ENCODE peak calls at places on chromosomes 6 and 20, in ten cellular contexts. One of them, this sample, is unnamed.

GRCh38 chr20:22449115-22449973 is 135.0 kb downstream of the FOXA2 start:
- DNase-seq in GM12878: no peak
- DNase-seq in IMR-90: no peak
- DNase-seq in fibroblast of lung: no peak
- DNase-seq in OCI-LY7: no peak
- DNase-seq in PC-9: no peak
- DNase-seq in H9: no peak
- DNase-seq in endothelial cell of umbilical vein: no peak
- DNase-seq in GM23248: no peak
- DNase-seq in hepatocyte: no peak
- DNase-seq in this sample: no peak

GRCh38 chr6:20846602-20847028 is 312.4 kb downstream of the CDKAL1 start:
- DNase-seq in GM12878: peak
- DNase-seq in IMR-90: peak
- DNase-seq in fibroblast of lung: peak
- DNase-seq in OCI-LY7: peak
- DNase-seq in PC-9: no peak
- DNase-seq in H9: no peak
- DNase-seq in endothelial cell of umbilical vein: peak
- DNase-seq in GM23248: no peak
- DNase-seq in hepatocyte: no peak
- DNase-seq in this sample: no peak

GRCh38 chr6:168127384-168127868 is 48.4 kb upstream of the FRMD1 start:
- DNase-seq in GM12878: no peak
- DNase-seq in IMR-90: no peak
- DNase-seq in fibroblast of lung: no peak
- DNase-seq in OCI-LY7: no peak
- DNase-seq in PC-9: no peak
- DNase-seq in H9: no peak
- DNase-seq in endothelial cell of umbilical vein: no peak
- DNase-seq in GM23248: no peak
- DNase-seq in hepatocyte: no peak
- DNase-seq in this sample: no peak

GRCh38 chr6:163667372-163668060 is 253.0 kb downstream of the QKI start:
- DNase-seq in GM12878: peak
- DNase-seq in IMR-90: peak
- DNase-seq in fibroblast of lung: peak
- DNase-seq in OCI-LY7: peak
- DNase-seq in PC-9: no peak
- DNase-seq in H9: no peak
- DNase-seq in endothelial cell of umbilical vein: no peak
- DNase-seq in GM23248: peak
- DNase-seq in hepatocyte: no peak
- DNase-seq in this sample: no peak

GRCh38 chr6:30112402-30113376 is at the start of gene TRIM31:
- DNase-seq in GM12878: peak
- DNase-seq in IMR-90: no peak
- DNase-seq in fibroblast of lung: no peak
- DNase-seq in OCI-LY7: no peak
- DNase-seq in PC-9: no peak
- DNase-seq in H9: no peak
- DNase-seq in endothelial cell of umbilical vein: no peak
- DNase-seq in GM23248: no peak
- DNase-seq in hepatocyte: no peak
- DNase-seq in this sample: no peak

GRCh38 chr20:45951925-45952834 is 17.7 kb downstream of the PCIF1 start:
- DNase-seq in GM12878: no peak
- DNase-seq in IMR-90: no peak
- DNase-seq in fibroblast of lung: no peak
- DNase-seq in OCI-LY7: no peak
- DNase-seq in PC-9: no peak
- DNase-seq in H9: no peak
- DNase-seq in endothelial cell of umbilical vein: no peak
- DNase-seq in GM23248: no peak
- DNase-seq in hepatocyte: no peak
- DNase-seq in this sample: no peak

GRCh38 chr6:161029195-161029809 is 37.7 kb downstream of the MAP3K4 start:
- DNase-seq in GM12878: peak
- DNase-seq in IMR-90: peak
- DNase-seq in fibroblast of lung: peak
- DNase-seq in OCI-LY7: no peak
- DNase-seq in PC-9: no peak
- DNase-seq in H9: no peak
- DNase-seq in endothelial cell of umbilical vein: no peak
- DNase-seq in GM23248: peak
- DNase-seq in hepatocyte: no peak
- DNase-seq in this sample: no peak

GRCh38 chr6:142737368-142738060 is 207.5 kb downstream of the HIVEP2 start:
- DNase-seq in GM12878: no peak
- DNase-seq in IMR-90: peak
- DNase-seq in fibroblast of lung: peak
- DNase-seq in OCI-LY7: no peak
- DNase-seq in PC-9: no peak
- DNase-seq in H9: no peak
- DNase-seq in endothelial cell of umbilical vein: peak
- DNase-seq in GM23248: peak
- DNase-seq in hepatocyte: no peak
- DNase-seq in this sample: no peak

GRCh38 chr6:45504947-45505346 is 127.2 kb upstream of the SUPT3H start:
- DNase-seq in GM12878: no peak
- DNase-seq in IMR-90: peak
- DNase-seq in fibroblast of lung: peak
- DNase-seq in OCI-LY7: no peak
- DNase-seq in PC-9: peak
- DNase-seq in H9: peak
- DNase-seq in endothelial cell of umbilical vein: peak
- DNase-seq in GM23248: peak
- DNase-seq in hepatocyte: peak
- DNase-seq in this sample: peak

GRCh38 chr6:169529931-169530761 is 171.7 kb downstream of the WDR27 start:
- DNase-seq in GM12878: no peak
- DNase-seq in IMR-90: peak
- DNase-seq in fibroblast of lung: peak
- DNase-seq in OCI-LY7: no peak
- DNase-seq in PC-9: no peak
- DNase-seq in H9: no peak
- DNase-seq in endothelial cell of umbilical vein: no peak
- DNase-seq in GM23248: peak
- DNase-seq in hepatocyte: no peak
- DNase-seq in this sample: no peak

GRCh38 chr6:91387290-91388062 is 800.6 kb upstream of the MAP3K7 start:
- DNase-seq in GM12878: no peak
- DNase-seq in IMR-90: no peak
- DNase-seq in fibroblast of lung: no peak
- DNase-seq in OCI-LY7: no peak
- DNase-seq in PC-9: no peak
- DNase-seq in H9: peak
- DNase-seq in endothelial cell of umbilical vein: no peak
- DNase-seq in GM23248: no peak
- DNase-seq in hepatocyte: no peak
- DNase-seq in this sample: peak

GRCh38 chr6:136738178-136739057 is 53.9 kb downstream of the MAP3K5 start:
- DNase-seq in GM12878: no peak
- DNase-seq in IMR-90: peak
- DNase-seq in fibroblast of lung: peak
- DNase-seq in OCI-LY7: no peak
- DNase-seq in PC-9: no peak
- DNase-seq in H9: no peak
- DNase-seq in endothelial cell of umbilical vein: peak
- DNase-seq in GM23248: peak
- DNase-seq in hepatocyte: no peak
- DNase-seq in this sample: no peak

GRCh38 chr20:9518776-9519175 is 4.4 kb downstream of the LAMP5 start:
- DNase-seq in GM12878: no peak
- DNase-seq in IMR-90: no peak
- DNase-seq in fibroblast of lung: no peak
- DNase-seq in OCI-LY7: no peak
- DNase-seq in PC-9: no peak
- DNase-seq in H9: peak
- DNase-seq in endothelial cell of umbilical vein: no peak
- DNase-seq in GM23248: no peak
- DNase-seq in hepatocyte: no peak
- DNase-seq in this sample: peak

GRCh38 chr6:156778615-156779205 is 1.5 kb downstream of the ARID1B start:
- DNase-seq in GM12878: no peak
- DNase-seq in IMR-90: no peak
- DNase-seq in fibroblast of lung: peak
- DNase-seq in OCI-LY7: peak
- DNase-seq in PC-9: peak
- DNase-seq in H9: peak
- DNase-seq in endothelial cell of umbilical vein: peak
- DNase-seq in GM23248: peak
- DNase-seq in hepatocyte: peak
- DNase-seq in this sample: peak

DNA sequence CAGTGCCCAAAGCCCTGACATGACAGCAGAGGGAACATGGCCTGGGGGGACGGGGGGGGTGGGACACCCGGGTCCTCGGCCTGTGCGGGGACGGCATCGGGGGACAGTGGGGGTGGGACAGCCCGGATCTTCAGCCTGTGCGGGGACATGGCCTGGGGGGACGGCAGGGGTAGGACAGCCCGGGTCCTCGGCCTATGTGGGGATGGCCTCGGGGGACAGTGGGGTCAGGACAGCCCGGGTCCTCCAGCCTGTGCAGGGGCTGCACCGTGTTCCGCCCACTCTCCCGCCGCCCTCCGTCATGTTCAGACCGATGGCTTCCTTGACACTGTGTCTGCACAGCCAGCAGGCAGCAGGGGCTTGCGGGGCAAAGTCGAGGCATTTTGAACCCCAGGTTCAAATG is 7.0 kb downstream of the BIRC7 start:
- DNase-seq in GM12878: no peak
- DNase-seq in IMR-90: no peak
- DNase-seq in fibroblast of lung: no peak
- DNase-seq in OCI-LY7: no peak
- DNase-seq in PC-9: no peak
- DNase-seq in H9: no peak
- DNase-seq in endothelial cell of umbilical vein: no peak
- DNase-seq in GM23248: no peak
- DNase-seq in hepatocyte: no peak
- DNase-seq in this sample: no peak
- H2AFZ ChIP-seq in GM12878: no peak
- H2AFZ ChIP-seq in IMR-90: no peak
- H2AFZ ChIP-seq in fibroblast of lung: no peak
- H2AFZ ChIP-seq in OCI-LY7: no peak
- H2AFZ ChIP-seq in PC-9: no peak
- H2AFZ ChIP-seq in H9: no peak
- H2AFZ ChIP-seq in endothelial cell of umbilical vein: no peak
- H2AFZ ChIP-seq in GM23248: no peak
- H2AFZ ChIP-seq in hepatocyte: no peak
- H2AFZ ChIP-seq in this sample: no peak

GRCh38 chr6:26122793-26123674 is 35.8 kb downstream of the HFE start:
- DNase-seq in GM12878: peak
- DNase-seq in IMR-90: peak
- DNase-seq in fibroblast of lung: peak
- DNase-seq in OCI-LY7: peak
- DNase-seq in PC-9: peak
- DNase-seq in H9: peak
- DNase-seq in endothelial cell of umbilical vein: peak
- DNase-seq in GM23248: peak
- DNase-seq in hepatocyte: peak
- DNase-seq in this sample: peak
- H2AFZ ChIP-seq in GM12878: peak
- H2AFZ ChIP-seq in IMR-90: peak
- H2AFZ ChIP-seq in fibroblast of lung: peak
- H2AFZ ChIP-seq in OCI-LY7: no peak
- H2AFZ ChIP-seq in PC-9: peak
- H2AFZ ChIP-seq in H9: no peak
- H2AFZ ChIP-seq in endothelial cell of umbilical vein: peak
- H2AFZ ChIP-seq in GM23248: peak
- H2AFZ ChIP-seq in hepatocyte: no peak
- H2AFZ ChIP-seq in this sample: no peak

DNA sequence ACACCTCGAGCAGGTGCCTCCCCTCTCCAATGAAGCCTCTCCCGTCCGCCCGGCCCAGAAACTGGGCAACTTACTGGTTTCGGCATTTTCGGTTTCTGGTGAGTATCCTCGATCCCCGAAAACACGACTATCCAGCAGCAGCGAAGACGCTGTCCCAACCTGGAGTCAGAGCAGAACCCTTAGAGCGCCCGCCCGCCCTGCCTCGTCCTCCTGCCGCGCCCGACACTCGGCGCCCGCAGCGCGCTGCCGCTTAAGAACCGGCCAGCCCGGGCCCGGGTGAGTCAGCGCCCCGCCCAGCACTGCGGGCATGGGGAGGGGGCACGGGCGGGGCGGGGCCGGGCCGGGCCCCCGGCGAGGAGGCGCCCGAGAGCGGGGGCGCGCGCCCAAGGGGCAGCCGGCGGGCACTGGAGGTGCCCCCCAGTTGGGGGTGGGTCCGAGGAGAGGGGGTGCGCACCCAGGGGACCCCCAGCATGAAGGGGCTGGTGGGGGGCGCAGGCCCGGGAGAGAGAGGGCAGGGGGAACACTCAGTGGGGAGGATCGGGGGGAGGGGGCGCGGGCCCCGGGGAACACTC is 1.1 kb downstream of the EZR start:
- DNase-seq in GM12878: no peak
- DNase-seq in IMR-90: peak
- DNase-seq in fibroblast of lung: peak
- DNase-seq in OCI-LY7: peak
- DNase-seq in PC-9: peak
- DNase-seq in H9: peak
- DNase-seq in endothelial cell of umbilical vein: peak
- DNase-seq in GM23248: peak
- DNase-seq in hepatocyte: peak
- DNase-seq in this sample: peak
- H2AFZ ChIP-seq in GM12878: no peak
- H2AFZ ChIP-seq in IMR-90: peak
- H2AFZ ChIP-seq in fibroblast of lung: no peak
- H2AFZ ChIP-seq in OCI-LY7: no peak
- H2AFZ ChIP-seq in PC-9: no peak
- H2AFZ ChIP-seq in H9: no peak
- H2AFZ ChIP-seq in endothelial cell of umbilical vein: peak
- H2AFZ ChIP-seq in GM23248: peak
- H2AFZ ChIP-seq in hepatocyte: peak
- H2AFZ ChIP-seq in this sample: no peak

DNA sequence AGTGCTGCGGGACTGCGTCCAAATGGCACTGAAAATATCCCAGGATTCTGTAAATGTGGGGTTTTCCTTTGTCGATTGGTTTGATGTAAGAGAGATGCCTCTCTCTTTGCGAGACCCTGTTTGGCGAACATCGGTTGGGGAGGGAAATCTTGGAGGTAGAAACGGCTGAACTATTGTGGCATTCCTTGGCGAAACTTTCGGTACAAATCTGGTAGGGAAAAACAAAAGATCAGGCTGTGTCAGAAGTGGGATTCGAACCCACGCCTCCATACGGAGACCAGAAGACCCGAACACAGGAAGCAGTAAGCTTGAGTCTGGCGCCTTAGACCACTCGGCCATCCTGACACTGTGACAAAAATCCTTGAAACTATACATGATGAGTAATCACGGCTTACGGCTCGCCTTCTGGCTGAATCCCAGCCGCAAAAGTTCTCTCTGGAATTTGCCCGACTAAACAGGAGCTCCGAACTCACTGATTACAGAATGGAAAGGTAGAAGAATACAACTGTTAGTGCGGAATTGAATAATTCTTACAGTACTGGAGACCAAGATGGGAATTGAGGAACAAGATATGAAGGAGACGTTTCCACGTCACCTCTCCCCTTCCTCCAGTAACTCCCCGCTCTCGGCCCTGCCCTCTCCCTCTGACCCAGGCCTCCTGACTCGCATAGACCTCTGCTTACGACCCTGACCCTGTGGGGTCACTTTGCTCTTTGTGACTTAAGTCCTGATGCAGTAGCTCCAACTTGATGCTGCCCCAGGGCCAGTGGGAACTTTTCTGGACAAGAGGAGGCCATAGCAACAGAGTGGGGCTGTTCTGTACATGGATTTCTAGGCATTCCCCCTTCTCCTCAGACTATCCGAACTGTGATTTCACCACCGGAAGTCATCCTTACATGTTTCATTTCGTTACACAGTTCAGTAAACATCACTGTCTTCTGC is 132.8 kb upstream of the ZNF184 start:
- DNase-seq in GM12878: no peak
- DNase-seq in IMR-90: peak
- DNase-seq in fibroblast of lung: peak
- DNase-seq in OCI-LY7: no peak
- DNase-seq in PC-9: peak
- DNase-seq in H9: peak
- DNase-seq in endothelial cell of umbilical vein: peak
- DNase-seq in GM23248: peak
- DNase-seq in hepatocyte: peak
- DNase-seq in this sample: peak
- H2AFZ ChIP-seq in GM12878: peak
- H2AFZ ChIP-seq in IMR-90: no peak
- H2AFZ ChIP-seq in fibroblast of lung: peak
- H2AFZ ChIP-seq in OCI-LY7: no peak
- H2AFZ ChIP-seq in PC-9: peak
- H2AFZ ChIP-seq in H9: peak
- H2AFZ ChIP-seq in endothelial cell of umbilical vein: peak
- H2AFZ ChIP-seq in GM23248: peak
- H2AFZ ChIP-seq in hepatocyte: peak
- H2AFZ ChIP-seq in this sample: peak